ENCODE peak calls at places on chromosomes 13 and 19, in ten cellular contexts. One of them, this sample, is unnamed.

GRCh38 chr19:41359741-41360140 is 4.2 kb downstream of the B9D2 start:
- DNase-seq in stomach: no peak
- DNase-seq in BE2C: no peak
- DNase-seq in glutamatergic neuron: no peak
- DNase-seq in tibial nerve: no peak
- DNase-seq in progenitor cell of endocrine pancreas: no peak
- DNase-seq in GM23338: no peak
- DNase-seq in nephron progenitor cell: no peak
- DNase-seq in H9: no peak
- DNase-seq in keratinocyte: no peak
- DNase-seq in this sample: no peak

GRCh38 chr13:93875527-93875926 is 604.0 kb downstream of the DCT start:
- DNase-seq in stomach: no peak
- DNase-seq in BE2C: no peak
- DNase-seq in glutamatergic neuron: no peak
- DNase-seq in tibial nerve: no peak
- DNase-seq in progenitor cell of endocrine pancreas: no peak
- DNase-seq in GM23338: no peak
- DNase-seq in nephron progenitor cell: no peak
- DNase-seq in H9: no peak
- DNase-seq in keratinocyte: no peak
- DNase-seq in this sample: no peak

GRCh38 chr13:64333888-64334287 is 2896.2 kb downstream of the PCDH9 start:
- DNase-seq in stomach: no peak
- DNase-seq in BE2C: no peak
- DNase-seq in glutamatergic neuron: no peak
- DNase-seq in tibial nerve: no peak
- DNase-seq in progenitor cell of endocrine pancreas: no peak
- DNase-seq in GM23338: peak
- DNase-seq in nephron progenitor cell: no peak
- DNase-seq in H9: no peak
- DNase-seq in keratinocyte: no peak
- DNase-seq in this sample: no peak

GRCh38 chr13:109182777-109183465 is 553.5 kb downstream of the MYO16 start:
- DNase-seq in stomach: no peak
- DNase-seq in BE2C: no peak
- DNase-seq in glutamatergic neuron: no peak
- DNase-seq in tibial nerve: no peak
- DNase-seq in progenitor cell of endocrine pancreas: no peak
- DNase-seq in GM23338: peak
- DNase-seq in nephron progenitor cell: no peak
- DNase-seq in H9: peak
- DNase-seq in keratinocyte: no peak
- DNase-seq in this sample: no peak

GRCh38 chr19:33401683-33402420 is 28.3 kb downstream of the CEBPG start:
- DNase-seq in stomach: no peak
- DNase-seq in BE2C: no peak
- DNase-seq in glutamatergic neuron: peak
- DNase-seq in tibial nerve: no peak
- DNase-seq in progenitor cell of endocrine pancreas: no peak
- DNase-seq in GM23338: no peak
- DNase-seq in nephron progenitor cell: peak
- DNase-seq in H9: no peak
- DNase-seq in keratinocyte: no peak
- DNase-seq in this sample: no peak

GRCh38 chr19:5891938-5892771 is 11.4 kb downstream of the NDUFA11 start:
- DNase-seq in stomach: peak
- DNase-seq in BE2C: peak
- DNase-seq in glutamatergic neuron: peak
- DNase-seq in tibial nerve: no peak
- DNase-seq in progenitor cell of endocrine pancreas: peak
- DNase-seq in GM23338: peak
- DNase-seq in nephron progenitor cell: peak
- DNase-seq in H9: peak
- DNase-seq in keratinocyte: no peak
- DNase-seq in this sample: no peak

GRCh38 chr13:45120967-45121366 is 657 bp downstream of the GTF2F2 start:
- DNase-seq in stomach: no peak
- DNase-seq in BE2C: no peak
- DNase-seq in glutamatergic neuron: no peak
- DNase-seq in tibial nerve: no peak
- DNase-seq in progenitor cell of endocrine pancreas: no peak
- DNase-seq in GM23338: no peak
- DNase-seq in nephron progenitor cell: no peak
- DNase-seq in H9: no peak
- DNase-seq in keratinocyte: no peak
- DNase-seq in this sample: no peak

GRCh38 chr13:23141964-23142363 is 38.8 kb upstream of the SGCG start:
- DNase-seq in stomach: no peak
- DNase-seq in BE2C: no peak
- DNase-seq in glutamatergic neuron: no peak
- DNase-seq in tibial nerve: no peak
- DNase-seq in progenitor cell of endocrine pancreas: no peak
- DNase-seq in GM23338: no peak
- DNase-seq in nephron progenitor cell: no peak
- DNase-seq in H9: no peak
- DNase-seq in keratinocyte: no peak
- DNase-seq in this sample: no peak

GRCh38 chr13:112726018-112726767 is 36.4 kb downstream of the ATP11A start:
- DNase-seq in stomach: no peak
- DNase-seq in BE2C: no peak
- DNase-seq in glutamatergic neuron: no peak
- DNase-seq in tibial nerve: no peak
- DNase-seq in progenitor cell of endocrine pancreas: no peak
- DNase-seq in GM23338: no peak
- DNase-seq in nephron progenitor cell: no peak
- DNase-seq in H9: peak
- DNase-seq in keratinocyte: no peak
- DNase-seq in this sample: no peak

GRCh38 chr13:63481334-63481733 is 2065.7 kb upstream of the PCDH20 start:
- DNase-seq in stomach: no peak
- DNase-seq in BE2C: no peak
- DNase-seq in glutamatergic neuron: no peak
- DNase-seq in tibial nerve: no peak
- DNase-seq in progenitor cell of endocrine pancreas: no peak
- DNase-seq in GM23338: no peak
- DNase-seq in nephron progenitor cell: no peak
- DNase-seq in H9: no peak
- DNase-seq in keratinocyte: no peak
- DNase-seq in this sample: no peak

GRCh38 chr13:93915269-93915809 is 564.1 kb downstream of the DCT start:
- DNase-seq in stomach: no peak
- DNase-seq in BE2C: no peak
- DNase-seq in glutamatergic neuron: no peak
- DNase-seq in tibial nerve: no peak
- DNase-seq in progenitor cell of endocrine pancreas: no peak
- DNase-seq in GM23338: no peak
- DNase-seq in nephron progenitor cell: no peak
- DNase-seq in H9: no peak
- DNase-seq in keratinocyte: no peak
- DNase-seq in this sample: peak

DNA sequence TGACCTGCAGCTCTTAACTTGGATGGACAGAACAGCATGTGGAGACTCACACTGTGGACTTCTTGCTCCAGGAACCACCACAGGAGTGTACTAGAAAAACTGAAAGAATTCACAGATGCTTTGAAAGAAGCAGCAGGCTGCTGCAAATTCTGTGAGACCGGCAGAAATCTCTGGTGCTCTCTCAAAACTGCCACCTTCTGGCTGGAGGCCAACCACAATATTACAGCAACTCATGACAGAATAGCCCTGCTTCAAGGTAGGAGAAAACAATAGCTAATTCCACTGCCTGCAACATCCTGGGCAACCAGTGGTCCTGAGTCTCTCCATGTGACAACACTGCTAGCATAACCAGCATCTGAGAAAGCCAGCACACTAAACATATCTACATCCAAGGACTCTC is 26.9 kb downstream of the CDK8 start:
- DNase-seq in stomach: no peak
- DNase-seq in BE2C: peak
- DNase-seq in glutamatergic neuron: no peak
- DNase-seq in tibial nerve: no peak
- DNase-seq in progenitor cell of endocrine pancreas: no peak
- DNase-seq in GM23338: peak
- DNase-seq in nephron progenitor cell: no peak
- DNase-seq in H9: no peak
- DNase-seq in keratinocyte: no peak
- DNase-seq in this sample: no peak
- TF ChIP-seq CTCF in stomach: no peak
- TF ChIP-seq CTCF in BE2C: no peak
- TF ChIP-seq CTCF in glutamatergic neuron: no peak
- TF ChIP-seq CTCF in tibial nerve: no peak
- TF ChIP-seq CTCF in progenitor cell of endocrine pancreas: no peak
- TF ChIP-seq CTCF in GM23338: peak
- TF ChIP-seq CTCF in nephron progenitor cell: no peak
- TF ChIP-seq CTCF in H9: peak
- TF ChIP-seq CTCF in keratinocyte: no peak
- TF ChIP-seq CTCF in this sample: no peak

GRCh38 chr13:33874871-33875270 is 56.9 kb downstream of the RFC3 start:
- DNase-seq in stomach: no peak
- DNase-seq in BE2C: no peak
- DNase-seq in glutamatergic neuron: no peak
- DNase-seq in tibial nerve: no peak
- DNase-seq in progenitor cell of endocrine pancreas: no peak
- DNase-seq in GM23338: peak
- DNase-seq in nephron progenitor cell: no peak
- DNase-seq in H9: no peak
- DNase-seq in keratinocyte: no peak
- DNase-seq in this sample: no peak
- TF ChIP-seq CTCF in stomach: no peak
- TF ChIP-seq CTCF in BE2C: peak
- TF ChIP-seq CTCF in glutamatergic neuron: no peak
- TF ChIP-seq CTCF in tibial nerve: no peak
- TF ChIP-seq CTCF in progenitor cell of endocrine pancreas: no peak
- TF ChIP-seq CTCF in GM23338: peak
- TF ChIP-seq CTCF in nephron progenitor cell: no peak
- TF ChIP-seq CTCF in H9: peak
- TF ChIP-seq CTCF in keratinocyte: no peak
- TF ChIP-seq CTCF in this sample: peak

GRCh38 chr13:79405831-79406596 is at the start of gene RBM26:
- DNase-seq in stomach: peak
- DNase-seq in BE2C: peak
- DNase-seq in glutamatergic neuron: peak
- DNase-seq in tibial nerve: peak
- DNase-seq in progenitor cell of endocrine pancreas: peak
- DNase-seq in GM23338: peak
- DNase-seq in nephron progenitor cell: peak
- DNase-seq in H9: peak
- DNase-seq in keratinocyte: peak
- DNase-seq in this sample: peak
- TF ChIP-seq CTCF in stomach: no peak
- TF ChIP-seq CTCF in BE2C: no peak
- TF ChIP-seq CTCF in glutamatergic neuron: peak
- TF ChIP-seq CTCF in tibial nerve: peak
- TF ChIP-seq CTCF in progenitor cell of endocrine pancreas: no peak
- TF ChIP-seq CTCF in GM23338: no peak
- TF ChIP-seq CTCF in nephron progenitor cell: no peak
- TF ChIP-seq CTCF in H9: no peak
- TF ChIP-seq CTCF in keratinocyte: no peak
- TF ChIP-seq CTCF in this sample: no peak

GRCh38 chr19:28985201-28985600 is 227.8 kb downstream of the UQCRFS1 start:
- DNase-seq in stomach: no peak
- DNase-seq in BE2C: no peak
- DNase-seq in glutamatergic neuron: no peak
- DNase-seq in tibial nerve: no peak
- DNase-seq in progenitor cell of endocrine pancreas: no peak
- DNase-seq in GM23338: no peak
- DNase-seq in nephron progenitor cell: no peak
- DNase-seq in H9: no peak
- DNase-seq in keratinocyte: no peak
- DNase-seq in this sample: no peak

GRCh38 chr19:28981994-28982393 is 231.0 kb downstream of the UQCRFS1 start:
- DNase-seq in stomach: no peak
- DNase-seq in BE2C: no peak
- DNase-seq in glutamatergic neuron: no peak
- DNase-seq in tibial nerve: no peak
- DNase-seq in progenitor cell of endocrine pancreas: no peak
- DNase-seq in GM23338: no peak
- DNase-seq in nephron progenitor cell: no peak
- DNase-seq in H9: no peak
- DNase-seq in keratinocyte: no peak
- DNase-seq in this sample: no peak

GRCh38 chr19:28984315-28984714 is 228.6 kb downstream of the UQCRFS1 start:
- DNase-seq in stomach: no peak
- DNase-seq in BE2C: no peak
- DNase-seq in glutamatergic neuron: no peak
- DNase-seq in tibial nerve: no peak
- DNase-seq in progenitor cell of endocrine pancreas: no peak
- DNase-seq in GM23338: no peak
- DNase-seq in nephron progenitor cell: no peak
- DNase-seq in H9: no peak
- DNase-seq in keratinocyte: no peak
- DNase-seq in this sample: no peak

GRCh38 chr19:28977826-28978225 is 235.1 kb downstream of the UQCRFS1 start:
- DNase-seq in stomach: no peak
- DNase-seq in BE2C: no peak
- DNase-seq in glutamatergic neuron: peak
- DNase-seq in tibial nerve: no peak
- DNase-seq in progenitor cell of endocrine pancreas: no peak
- DNase-seq in GM23338: peak
- DNase-seq in nephron progenitor cell: peak
- DNase-seq in H9: no peak
- DNase-seq in keratinocyte: no peak
- DNase-seq in this sample: no peak

DNA sequence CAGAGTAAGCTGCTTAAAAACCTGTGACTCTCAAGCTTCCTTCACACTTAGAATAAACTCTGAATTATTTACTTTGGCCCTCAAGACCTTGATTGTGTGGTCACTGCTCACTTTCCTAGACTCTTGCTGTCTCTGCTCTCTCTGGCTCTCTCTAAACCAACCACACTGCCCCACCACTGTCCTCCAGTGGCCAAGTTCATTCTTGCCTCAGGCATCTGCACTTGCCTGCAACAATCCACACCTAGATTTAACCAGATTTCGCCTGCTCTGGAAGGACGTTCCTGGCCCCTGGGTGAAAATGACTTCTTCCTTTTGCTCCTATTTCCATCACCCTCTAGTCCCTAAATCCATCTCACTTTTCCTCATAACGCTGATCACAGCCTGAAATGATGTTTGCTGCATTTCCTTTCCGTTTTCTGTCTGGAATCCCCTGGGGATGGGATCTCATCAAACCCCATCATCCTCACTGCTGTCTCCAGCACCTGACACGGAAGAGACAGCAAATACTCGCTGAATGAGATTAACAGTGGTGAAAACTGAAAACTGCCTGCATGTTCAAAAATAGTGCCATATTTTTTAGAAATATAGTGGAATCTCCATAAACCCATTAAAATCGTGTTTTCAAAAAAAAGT is 232.6 kb downstream of the UQCRFS1 start:
- DNase-seq in stomach: no peak
- DNase-seq in BE2C: no peak
- DNase-seq in glutamatergic neuron: no peak
- DNase-seq in tibial nerve: no peak
- DNase-seq in progenitor cell of endocrine pancreas: no peak
- DNase-seq in GM23338: peak
- DNase-seq in nephron progenitor cell: no peak
- DNase-seq in H9: peak
- DNase-seq in keratinocyte: no peak
- DNase-seq in this sample: no peak
- TF ChIP-seq CTCF in stomach: no peak
- TF ChIP-seq CTCF in BE2C: no peak
- TF ChIP-seq CTCF in glutamatergic neuron: no peak
- TF ChIP-seq CTCF in tibial nerve: no peak
- TF ChIP-seq CTCF in progenitor cell of endocrine pancreas: peak
- TF ChIP-seq CTCF in GM23338: peak
- TF ChIP-seq CTCF in nephron progenitor cell: peak
- TF ChIP-seq CTCF in H9: peak
- TF ChIP-seq CTCF in keratinocyte: no peak
- TF ChIP-seq CTCF in this sample: peak